ENCODE peak calls at places on chromosomes 4 and X, in four cellular contexts. P, E, D and B are unnamed samples.

GRCh38 chr4:75686346-75686745 is 13.1 kb upstream of the G3BP2 start:
- DNase-seq in P (no peak), E (no peak), D (no peak), B (no peak)

GRCh38 chr4:53315300-53315699 is 50.6 kb downstream of the SCFD2 start:
- DNase-seq in E (no peak), P (no peak), D (no peak), B (peak; percentile 22)

GRCh38 chr4:142243250-142243649 is 602.9 kb downstream of the INPP4B start:
- DNase-seq in D (no peak), P (no peak), E (no peak), B (no peak)

GRCh38 chrX:17584248-17584681 is 153.0 kb upstream of the SCML1 start:
- DNase-seq in D (no peak), P (no peak), E (no peak), B (no peak)

GRCh38 chr4:3836041-3836801 is 70.0 kb downstream of the ADRA2C start:
- DNase-seq in P (no peak), D (no peak), E (no peak), B (no peak)

GRCh38 chr4:13236485-13236884 is 247.7 kb downstream of the RAB28 start:
- DNase-seq in D (no peak), P (no peak), E (no peak), B (no peak)

GRCh38 chrX:11881485-11882170 is 123.6 kb downstream of the MSL3 start:
- DNase-seq in P (no peak), D (no peak), E (no peak), B (no peak)

GRCh38 chr4:139740531-139741041 is 75.0 kb downstream of the MGST2 start:
- DNase-seq in D (no peak), E (peak; percentile 76), P (peak; percentile 56), B (peak; percentile 39)

GRCh38 chrX:3175659-3176438 is 134.6 kb downstream of the ARSF start:
- DNase-seq in P (no peak), D (no peak), E (no peak), B (no peak)

GRCh38 chr4:8703401-8703696 is 110.8 kb downstream of the CPZ start:
- DNase-seq in D (no peak), P (peak; percentile 8), E (peak; percentile 16), B (no peak)

GRCh38 chrX:23114256-23114655 is 114.5 kb downstream of the DDX53 start:
- DNase-seq in E (no peak), D (no peak), P (no peak), B (no peak)

GRCh38 chr4:53484911-53485459 is 106.3 kb downstream of the LNX1 start:
- DNase-seq in D (peak; percentile 45), P (no peak), E (no peak), B (no peak)

DNA sequence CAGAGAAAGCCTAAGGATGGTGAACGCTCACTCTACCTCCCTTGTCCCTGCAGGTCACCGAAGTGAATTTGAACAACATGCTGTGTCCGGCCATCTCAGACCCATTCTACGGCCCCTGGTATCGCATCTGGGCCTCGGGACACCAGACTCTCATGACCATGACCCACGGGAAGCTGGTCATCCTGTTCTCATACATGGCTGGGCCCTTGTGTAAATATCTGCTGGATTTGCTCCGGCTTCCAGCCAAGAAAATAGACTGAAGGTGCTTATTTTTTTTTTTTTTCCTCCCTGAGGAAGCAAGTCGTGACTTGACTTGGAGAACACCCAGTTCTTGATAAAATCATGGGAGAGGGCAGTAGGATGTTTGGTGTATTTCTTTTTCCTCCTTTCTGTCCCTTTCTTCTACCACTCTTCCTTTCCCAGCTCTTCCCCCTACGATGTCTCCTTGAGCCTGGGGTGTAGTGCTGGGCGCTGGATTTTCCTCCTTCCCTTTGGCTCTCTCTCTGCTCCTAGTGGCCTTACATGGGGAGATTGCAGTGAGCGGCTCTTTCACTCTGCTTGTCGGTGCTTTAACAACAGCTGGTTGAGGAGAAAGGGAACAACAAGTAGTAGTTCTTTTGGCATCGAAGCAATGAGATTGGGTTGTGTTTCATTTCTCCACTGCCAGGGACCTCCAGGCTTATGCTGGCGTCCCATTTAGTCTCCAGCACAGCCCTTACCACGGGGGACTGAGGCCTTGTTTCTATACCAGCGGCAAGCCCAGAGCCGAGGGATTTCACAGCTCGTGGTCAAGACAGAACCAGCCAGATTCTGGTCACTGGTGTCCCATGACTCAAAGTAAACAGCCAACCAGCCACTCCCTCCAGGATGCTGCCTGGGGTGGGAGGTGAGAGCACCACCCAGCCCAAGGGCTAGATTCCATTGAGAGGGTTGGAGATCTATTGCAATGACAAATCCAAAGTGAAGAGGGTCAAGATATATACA is 144.4 kb downstream of the AMMECR1 start:
- DNase-seq in P (peak; percentile 56), D (no peak), E (no peak), B (no peak)
- TF ChIP-seq POLR2AphosphoS5 in P (no peak), D (no peak), E (no peak), B (no peak)

DNA sequence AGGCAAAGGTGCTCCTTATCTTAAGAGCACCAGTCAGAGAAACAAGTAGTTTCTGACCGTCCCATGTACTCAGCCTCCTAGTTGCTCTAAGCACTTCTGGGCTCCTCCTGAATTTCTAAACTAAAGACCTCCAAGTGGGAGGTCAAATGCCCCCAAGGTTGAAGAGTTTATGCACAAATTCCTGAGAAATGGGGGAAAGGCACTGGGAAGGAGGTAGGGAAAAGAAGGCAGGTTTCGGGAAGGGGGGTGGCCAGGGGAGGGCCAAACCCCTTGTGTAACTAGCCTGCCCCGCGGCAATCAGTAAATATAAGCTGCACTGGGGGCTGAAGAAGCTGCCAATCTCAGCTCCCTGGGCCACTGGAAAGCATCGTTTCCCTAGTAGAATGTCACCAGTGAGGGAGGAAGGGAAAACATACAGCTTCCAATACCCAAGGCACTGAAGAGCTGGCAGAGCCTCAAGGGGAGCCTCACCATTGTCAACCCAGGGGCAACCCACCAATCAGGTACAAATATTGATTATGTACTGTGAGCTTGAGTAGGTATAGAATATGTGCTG is 3.4 kb downstream of the FOXO4 start:
- DNase-seq in P (peak; percentile 9), D (no peak), E (no peak), B (no peak)
- H3K4me3 ChIP-seq in P (no peak overlapping the region), D (no peak overlapping the region), E (no peak overlapping the region), B (no peak overlapping the region)

GRCh38 chr4:184351560-184352451 is 122.5 kb downstream of the IRF2 start:
- DNase-seq in E (no peak), P (no peak), D (no peak), B (no peak)
- TF ChIP-seq POLR2A in E (no peak), P (no peak), D (no peak), B (no peak)

GRCh38 chr4:67713531-67714247 is 12.7 kb upstream of the UBA6 start:
- DNase-seq in P (no peak), D (no peak), E (no peak), B (no peak)
- TF ChIP-seq POLR2AphosphoS5 in P (no peak), D (no peak), E (no peak), B (no peak)

GRCh38 chr4:169612869-169613859 is 781 bp upstream of the NEK1 start:
- DNase-seq in P (peak; percentile 71), E (peak; percentile 79), D (peak; percentile 92), B (peak; percentile 87)

GRCh38 chr4:169615467-169616106 is 3.2 kb upstream of the NEK1 start:
- DNase-seq in D (no peak), P (no peak), E (no peak), B (no peak)

GRCh38 chr4:169611991-169612868 is at the start of gene NEK1:
- DNase-seq in P (peak; percentile 87), D (peak; percentile 97), E (peak; percentile 87), B (peak; percentile 90)

GRCh38 chr4:169611157-169611556 is 1.2 kb downstream of the NEK1 start:
- DNase-seq in E (no peak), D (no peak), P (no peak), B (no peak)
- H3K4me3 ChIP-seq in E (no peak overlapping the region), D (peak overlapping the region; percentile 88), P (peak overlapping the region; percentile 78), B (no peak overlapping the region)